ENCODE peak calls at places on chromosomes 13 and 19, in eight cellular contexts. A, D, Q, J, U, F, C and W are unnamed samples.

GRCh38 chr19:40208602-40209001 is 9.6 kb downstream of the TTC9B start:
- DNase-seq in J (no peak), F (no peak), A (no peak), C (no peak), D (no peak), U (no peak), Q (no peak), W (no peak)

GRCh38 chr13:27601771-27602170 is 18.6 kb downstream of the LNX2 start:
- DNase-seq in U (no peak), J (no peak), A (no peak), C (no peak), F (no peak), Q (no peak), D (no peak), W (no peak)

GRCh38 chr13:113881614-113882265 is 17.9 kb upstream of the GAS6 start:
- DNase-seq in A (no peak), C (no peak), J (peak), Q (no peak), U (no peak), F (no peak), D (no peak), W (no peak)

GRCh38 chr13:97214921-97215320 is 7.2 kb upstream of the MBNL2 start:
- DNase-seq in A (no peak), D (no peak), J (no peak), U (no peak), F (no peak), Q (no peak), C (no peak), W (no peak)

GRCh38 chr13:38674208-38674607 is 12.7 kb upstream of the FREM2 start:
- DNase-seq in Q (no peak), U (no peak), A (no peak), D (no peak), F (no peak), J (no peak), C (peak), W (no peak)

GRCh38 chr19:35211545-35212230 is 16.9 kb downstream of the FAM187B start:
- DNase-seq in U (peak), A (no peak), D (no peak), J (peak), F (no peak), Q (peak), C (no peak), W (no peak)

GRCh38 chr13:34750078-34750703 is 191.9 kb upstream of the NBEA start:
- DNase-seq in U (no peak), F (no peak), J (no peak), D (no peak), Q (no peak), A (no peak), C (no peak), W (peak)

GRCh38 chr19:11530432-11530831 is 1.5 kb upstream of the ECSIT start:
- DNase-seq in U (no peak), D (peak), C (peak), A (peak), Q (peak), J (peak), F (peak), W (no peak)

GRCh38 chr13:39281539-39282150 is 243.4 kb downstream of the NHLRC3 start:
- DNase-seq in A (no peak), U (no peak), Q (no peak), F (no peak), J (no peak), C (no peak), D (no peak), W (no peak)

GRCh38 chr13:47997384-47997783 is 3.7 kb downstream of the SUCLA2 start:
- DNase-seq in Q (no peak), F (no peak), U (no peak), D (no peak), C (no peak), J (no peak), A (no peak), W (no peak)

GRCh38 chr13:76991432-76991795 is 467 bp upstream of the CLN5 start:
- DNase-seq in U (peak), A (no peak), Q (peak), D (no peak), F (no peak), J (no peak), C (no peak), W (no peak)

GRCh38 chr19:17872251-17873001 is 681 bp downstream of the SLC5A5 start:
- DNase-seq in C (no peak), J (peak), D (no peak), Q (peak), U (no peak), A (no peak), F (no peak), W (no peak)

GRCh38 chr13:81480634-81481033 is 1139.7 kb upstream of the SPRY2 start:
- DNase-seq in J (no peak), U (no peak), C (peak), F (no peak), D (no peak), Q (no peak), A (no peak), W (no peak)

GRCh38 chr13:109790951-109791605 is 4.7 kb upstream of the IRS2 start:
- DNase-seq in Q (no peak), C (peak), J (peak), U (no peak), A (peak), F (peak), D (peak), W (no peak)

GRCh38 chr13:51838235-51838846 is 6.6 kb downstream of the TMEM272 start:
- DNase-seq in U (no peak), D (no peak), Q (no peak), F (peak), C (no peak), A (no peak), J (no peak), W (no peak)

GRCh38 chr13:60970736-60971135 is 444.9 kb downstream of the PCDH20 start:
- DNase-seq in F (no peak), C (no peak), A (no peak), J (no peak), Q (no peak), D (no peak), U (no peak), W (no peak)

GRCh38 chr19:10662384-10663251 is 8.5 kb downstream of the ILF3 start:
- DNase-seq in Q (peak), J (no peak), C (no peak), U (no peak), D (no peak), A (no peak), F (peak), W (no peak)

GRCh38 chr19:47414469-47414868 is 4.9 kb downstream of the MEIS3 start:
- DNase-seq in Q (no peak), A (no peak), D (no peak), U (no peak), J (no peak), C (peak), F (no peak), W (no peak)

GRCh38 chr13:114143806-114144605 is 11.6 kb upstream of the RASA3 start:
- DNase-seq in D (no peak), A (no peak), F (no peak), C (no peak), Q (peak), J (peak), U (no peak), W (no peak)

GRCh38 chr13:42101821-42102580 is 53.6 kb downstream of the DGKH start:
- DNase-seq in C (no peak), Q (no peak), A (no peak), D (no peak), F (no peak), J (no peak), U (no peak), W (no peak)

GRCh38 chr19:42233106-42233505 is 9.3 kb downstream of the GSK3A start:
- DNase-seq in C (no peak), U (no peak), F (no peak), D (no peak), A (no peak), Q (no peak), J (no peak), W (no peak)

GRCh38 chr13:42497798-42498197 is 76.2 kb upstream of the TNFSF11 start:
- DNase-seq in D (no peak), C (no peak), F (peak), Q (peak), J (no peak), A (no peak), U (no peak), W (no peak)

GRCh38 chr19:45584332-45585157 is at the start of gene OPA3:
- DNase-seq in A (peak), F (peak), D (peak), Q (peak), U (peak), C (peak), J (peak), W (peak)

GRCh38 chr19:48480151-48480475 is 10.9 kb downstream of the CYTH2 start:
- DNase-seq in D (peak), J (peak), Q (peak), C (peak), F (no peak), U (no peak), A (no peak), W (no peak)

GRCh38 chr19:43105496-43105895 is 23.0 kb upstream of the PSG2 start:
- DNase-seq in D (no peak), F (no peak), A (no peak), Q (no peak), U (no peak), C (no peak), J (no peak), W (no peak)

GRCh38 chr19:48991823-48992570 is 1.1 kb downstream of the GYS1 start:
- DNase-seq in U (no peak), Q (no peak), A (no peak), J (no peak), D (peak), F (peak), C (peak), W (no peak)

GRCh38 chr19:3054972-3055740 is 7.1 kb downstream of the TLE5 start:
- DNase-seq in D (peak), C (no peak), J (no peak), U (no peak), F (no peak), A (no peak), Q (no peak), W (no peak)

GRCh38 chr13:29674532-29674931 is 79.0 kb upstream of the SLC7A1 start:
- DNase-seq in J (no peak), U (no peak), Q (no peak), D (no peak), F (no peak), A (no peak), C (no peak), W (no peak)

GRCh38 chr13:99312493-99312883 is 5.3 kb upstream of the GPR183 start:
- DNase-seq in D (peak), A (no peak), C (no peak), Q (no peak), U (no peak), J (no peak), F (peak), W (no peak)

GRCh38 chr13:20191311-20191901 is 1.3 kb downstream of the GJB2 start:
- DNase-seq in D (no peak), C (no peak), J (no peak), Q (no peak), U (no peak), F (no peak), A (no peak), W (no peak)

GRCh38 chr19:4583961-4584669 is 24.6 kb upstream of the SEMA6B start:
- DNase-seq in D (no peak), F (no peak), Q (no peak), C (no peak), J (no peak), A (peak), U (no peak), W (no peak)

GRCh38 chr19:30284209-30284608 is 88.0 kb upstream of the ZNF536 start:
- DNase-seq in Q (no peak), U (no peak), F (no peak), J (no peak), D (no peak), C (no peak), A (no peak), W (no peak)

GRCh38 chr13:20713751-20714150 is 10.3 kb downstream of the IL17D start:
- DNase-seq in F (peak), C (peak), J (no peak), D (no peak), U (no peak), A (no peak), Q (no peak), W (no peak)

GRCh38 chr13:38539632-38540031 is 147.2 kb upstream of the FREM2 start:
- DNase-seq in A (no peak), D (no peak), F (no peak), Q (no peak), C (no peak), J (no peak), U (no peak), W (no peak)

GRCh38 chr13:112114391-112114790 is 47.4 kb downstream of the SOX1 start:
- DNase-seq in Q (no peak), C (no peak), A (no peak), J (no peak), U (no peak), F (no peak), D (no peak), W (no peak)